ENCODE peak calls at places on chromosomes 2 and 18, in five cellular contexts. D, M, W, H and C are unnamed samples.

GRCh38 chr2:3024401-3024935 is 353.1 kb downstream of the EIPR1 start:
- DNase-seq in D (no peak), M (no peak), W (no peak), H (no peak), C (peak)

GRCh38 chr2:63590621-63591408 is 2.1 kb downstream of the MDH1 start:
- DNase-seq in D (no peak), M (no peak), W (no peak), H (no peak), C (no peak)

GRCh38 chr18:6744816-6745455 is 15.4 kb downstream of the ARHGAP28 start:
- DNase-seq in D (no peak), M (no peak), W (no peak), H (no peak), C (no peak)

GRCh38 chr2:205858781-205859478 is 176.6 kb downstream of the NRP2 start:
- DNase-seq in D (peak), M (no peak), W (peak), H (no peak), C (no peak)

GRCh38 chr2:210224660-210225460 is at the start of gene ACADL:
- DNase-seq in D (peak), M (peak), W (peak), H (no peak), C (peak)

GRCh38 chr18:49250819-49251388 is 209.5 kb downstream of the DYM start:
- DNase-seq in D (peak), M (no peak), W (peak), H (no peak), C (peak)

GRCh38 chr2:40421643-40422297 is 30.1 kb downstream of the SLC8A1 start:
- DNase-seq in D (no peak), M (no peak), W (no peak), H (no peak), C (no peak)

GRCh38 chr2:34789162-34789561 is 1190.1 kb upstream of the FAM98A start:
- DNase-seq in D (no peak), M (no peak), W (no peak), H (no peak), C (no peak)

GRCh38 chr18:26806224-26806623 is 59.3 kb downstream of the AQP4 start:
- DNase-seq in D (no peak), M (no peak), W (peak), H (no peak), C (no peak)

GRCh38 chr2:195472835-195473234 is 184.2 kb upstream of the SLC39A10 start:
- DNase-seq in D (no peak), M (no peak), W (no peak), H (no peak), C (no peak)

GRCh38 chr2:242027676-242028450 is 158.3 kb downstream of the RTP5 start:
- DNase-seq in D (no peak), M (no peak), W (no peak), H (no peak), C (no peak)

GRCh38 chr2:23988371-23988770 is 21.5 kb upstream of the MFSD2B start:
- DNase-seq in D (peak), M (no peak), W (peak), H (no peak), C (peak)